ENCODE peak calls at places on chromosomes 6 and 20, in four cellular contexts. One of them, this sample, is unnamed.

GRCh38 chr6:129104560-129104959 is 221.6 kb downstream of the LAMA2 start:
- DNase-seq in lower lobe of right lung: no peak
- DNase-seq in left ventricle myocardium inferior: no peak
- DNase-seq in IMR-90: no peak
- DNase-seq in this sample: no peak

GRCh38 chr6:148430897-148431296 is 88.3 kb downstream of the SASH1 start:
- DNase-seq in lower lobe of right lung: no peak
- DNase-seq in left ventricle myocardium inferior: no peak
- DNase-seq in IMR-90: no peak
- DNase-seq in this sample: no peak

GRCh38 chr6:36624461-36625160 is 30.4 kb downstream of the SRSF3 start:
- DNase-seq in lower lobe of right lung: no peak
- DNase-seq in left ventricle myocardium inferior: no peak
- DNase-seq in IMR-90: no peak
- DNase-seq in this sample: no peak

GRCh38 chr6:159691133-159691962 is 1.7 kb downstream of the SOD2 start:
- DNase-seq in lower lobe of right lung: no peak
- DNase-seq in left ventricle myocardium inferior: no peak
- DNase-seq in IMR-90: peak
- DNase-seq in this sample: no peak

GRCh38 chr6:108492131-108492766 is 68.5 kb upstream of the FOXO3 start:
- DNase-seq in lower lobe of right lung: no peak
- DNase-seq in left ventricle myocardium inferior: no peak
- DNase-seq in IMR-90: peak
- DNase-seq in this sample: no peak

GRCh38 chr20:51500311-51500710 is 42.2 kb downstream of the NFATC2 start:
- DNase-seq in lower lobe of right lung: no peak
- DNase-seq in left ventricle myocardium inferior: no peak
- DNase-seq in IMR-90: no peak
- DNase-seq in this sample: no peak

GRCh38 chr6:138115877-138116660 is 8.8 kb upstream of the PERP start:
- DNase-seq in lower lobe of right lung: peak
- DNase-seq in left ventricle myocardium inferior: no peak
- DNase-seq in IMR-90: peak
- DNase-seq in this sample: peak

GRCh38 chr6:66278115-66278514 is 571.1 kb upstream of the EYS start:
- DNase-seq in lower lobe of right lung: no peak
- DNase-seq in left ventricle myocardium inferior: no peak
- DNase-seq in IMR-90: no peak
- DNase-seq in this sample: no peak

GRCh38 chr6:165571068-165571682 is 91.9 kb downstream of the PDE10A start:
- DNase-seq in lower lobe of right lung: no peak
- DNase-seq in left ventricle myocardium inferior: no peak
- DNase-seq in IMR-90: peak
- DNase-seq in this sample: no peak
- H3K27ac ChIP-seq in lower lobe of right lung: no peak
- H3K27ac ChIP-seq in left ventricle myocardium inferior: no peak
- H3K27ac ChIP-seq in IMR-90: peak
- H3K27ac ChIP-seq in this sample: no peak

DNA sequence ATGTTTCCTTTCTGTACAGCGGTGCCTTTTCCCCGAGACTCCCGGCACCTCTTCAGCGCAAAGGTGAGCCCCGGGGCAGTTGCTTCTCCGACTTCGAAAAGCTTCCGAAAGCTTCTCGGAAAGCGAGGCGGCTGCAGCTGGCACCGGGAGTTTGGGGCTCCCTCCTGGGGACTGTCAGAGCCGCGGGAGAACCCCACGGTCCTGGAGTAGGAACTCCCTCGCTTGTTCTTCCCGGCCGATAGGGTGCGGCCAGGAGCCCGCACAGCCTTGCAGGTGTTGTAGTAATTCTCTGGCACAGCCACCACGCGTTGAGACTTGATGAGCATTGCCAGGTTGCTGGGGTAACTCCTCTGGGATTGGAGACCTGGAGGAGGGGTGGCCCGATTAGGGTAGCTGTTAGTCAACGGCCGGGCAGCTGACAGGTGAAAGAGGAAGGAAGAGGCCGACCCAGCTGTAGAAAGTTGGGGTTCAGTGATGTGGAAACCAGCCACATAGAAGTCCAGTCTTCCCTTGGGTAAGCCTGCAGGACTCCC is 708 bp downstream of the KDM1B start:
- DNase-seq in lower lobe of right lung: peak
- DNase-seq in left ventricle myocardium inferior: peak
- DNase-seq in IMR-90: peak
- DNase-seq in this sample: peak
- H3K27ac ChIP-seq in lower lobe of right lung: peak
- H3K27ac ChIP-seq in left ventricle myocardium inferior: peak
- H3K27ac ChIP-seq in IMR-90: peak
- H3K27ac ChIP-seq in this sample: no peak

GRCh38 chr20:31718952-31719643 is 3.6 kb downstream of the BCL2L1 start:
- DNase-seq in lower lobe of right lung: no peak
- DNase-seq in left ventricle myocardium inferior: no peak
- DNase-seq in IMR-90: no peak
- DNase-seq in this sample: no peak

GRCh38 chr20:31715766-31716165 is 6.9 kb downstream of the BCL2L1 start:
- DNase-seq in lower lobe of right lung: no peak
- DNase-seq in left ventricle myocardium inferior: no peak
- DNase-seq in IMR-90: no peak
- DNase-seq in this sample: no peak

GRCh38 chr20:31717478-31717946 is 5.2 kb downstream of the BCL2L1 start:
- DNase-seq in lower lobe of right lung: no peak
- DNase-seq in left ventricle myocardium inferior: no peak
- DNase-seq in IMR-90: no peak
- DNase-seq in this sample: no peak

GRCh38 chr20:31716818-31717477 is 5.7 kb downstream of the BCL2L1 start:
- DNase-seq in lower lobe of right lung: no peak
- DNase-seq in left ventricle myocardium inferior: no peak
- DNase-seq in IMR-90: no peak
- DNase-seq in this sample: no peak

DNA sequence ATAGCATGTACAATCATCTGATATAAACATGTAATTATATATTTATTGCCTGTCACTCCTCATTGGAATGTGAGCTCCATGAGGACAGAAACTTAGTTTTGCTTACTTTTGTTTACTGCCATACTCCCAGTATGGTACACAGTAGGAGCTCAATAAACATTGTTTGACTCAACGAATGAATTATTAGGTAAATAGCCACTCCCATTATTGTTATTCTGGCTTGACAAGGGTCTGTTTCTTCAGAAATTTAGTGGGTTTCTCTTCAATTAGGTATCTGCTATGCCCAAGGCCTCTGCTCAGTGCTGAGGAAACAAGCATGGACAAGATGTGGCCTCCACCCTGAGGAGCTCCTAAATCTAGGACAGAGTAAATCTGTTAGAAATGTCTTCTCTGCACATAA is 6.3 kb downstream of the BCL2L1 start:
- DNase-seq in lower lobe of right lung: no peak
- DNase-seq in left ventricle myocardium inferior: no peak
- DNase-seq in IMR-90: no peak
- DNase-seq in this sample: no peak
- H3K27ac ChIP-seq in lower lobe of right lung: peak
- H3K27ac ChIP-seq in left ventricle myocardium inferior: peak
- H3K27ac ChIP-seq in IMR-90: no peak
- H3K27ac ChIP-seq in this sample: no peak

GRCh38 chr20:227439-228105 is 514 bp downstream of the DEFB129 start:
- DNase-seq in lower lobe of right lung: no peak
- DNase-seq in left ventricle myocardium inferior: no peak
- DNase-seq in IMR-90: no peak
- DNase-seq in this sample: no peak

GRCh38 chr20:221258-221830 is 5.7 kb upstream of the DEFB129 start:
- DNase-seq in lower lobe of right lung: no peak
- DNase-seq in left ventricle myocardium inferior: no peak
- DNase-seq in IMR-90: no peak
- DNase-seq in this sample: no peak

DNA sequence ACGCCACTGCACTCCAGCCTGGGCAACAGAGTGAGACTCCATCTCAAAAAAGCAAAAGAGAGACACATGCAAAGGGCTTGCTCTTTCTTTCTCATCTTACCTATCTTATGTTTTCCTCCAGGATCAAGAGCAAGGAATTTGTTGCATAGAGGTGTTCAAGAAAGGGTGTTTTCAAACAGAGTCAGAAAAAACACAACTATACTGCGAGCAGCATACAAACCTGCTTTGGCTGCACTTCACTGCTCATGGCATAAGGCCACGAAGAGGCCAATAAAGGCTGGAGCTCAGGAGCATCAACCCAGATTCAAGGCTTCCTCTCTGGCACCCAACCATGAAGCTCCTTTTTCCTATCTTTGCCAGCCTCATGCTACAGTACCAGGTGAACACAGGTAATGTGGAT is at the start of gene DEFB129:
- DNase-seq in lower lobe of right lung: no peak
- DNase-seq in left ventricle myocardium inferior: no peak
- DNase-seq in IMR-90: no peak
- DNase-seq in this sample: no peak
- H3K27ac ChIP-seq in lower lobe of right lung: no peak
- H3K27ac ChIP-seq in left ventricle myocardium inferior: no peak
- H3K27ac ChIP-seq in IMR-90: no peak
- H3K27ac ChIP-seq in this sample: no peak

GRCh38 chr20:59661621-59662020 is 57.3 kb downstream of the PHACTR3 start:
- DNase-seq in lower lobe of right lung: no peak
- DNase-seq in left ventricle myocardium inferior: no peak
- DNase-seq in IMR-90: no peak
- DNase-seq in this sample: no peak
- H3K27ac ChIP-seq in lower lobe of right lung: no peak
- H3K27ac ChIP-seq in left ventricle myocardium inferior: no peak
- H3K27ac ChIP-seq in IMR-90: no peak
- H3K27ac ChIP-seq in this sample: no peak

GRCh38 chr20:39893013-39893685 is 795.9 kb downstream of the MAFB start:
- DNase-seq in lower lobe of right lung: no peak
- DNase-seq in left ventricle myocardium inferior: no peak
- DNase-seq in IMR-90: peak
- DNase-seq in this sample: no peak
- H3K27ac ChIP-seq in lower lobe of right lung: no peak
- H3K27ac ChIP-seq in left ventricle myocardium inferior: peak
- H3K27ac ChIP-seq in IMR-90: no peak
- H3K27ac ChIP-seq in this sample: no peak